ENCODE peak calls at places on chromosomes 3 and 15, in eight cellular contexts. D is cardiac fibroblast; N is brain microvascular endothelial cell; R is MM.1S; P is A549; G is lung; K is PC-3; S is CD8-positive, alpha-beta T cell. E is an unnamed sample.
A peak's percentile ranks its signal among the peaks of the same experiment; 100 is the strongest.

GRCh38 chr15:66703540-66703941 is 1.5 kb downstream of the SMAD6 start:
- DNase-seq in G (no peak), K (peak; percentile 26), N (peak; percentile 22), D (peak; percentile 48), S (no peak), P (no peak), R (peak; percentile 27), E (no peak)

GRCh38 chr3:15983232-15983631 is 185.5 kb upstream of the ANKRD28 start:
- DNase-seq in S (no peak), R (no peak), N (peak; percentile 18), D (peak; percentile 76), G (no peak), K (peak; percentile 43), P (no peak), E (no peak)

GRCh38 chr3:39907981-39908380 is 98.6 kb downstream of the MYRIP start:
- DNase-seq in D (no peak), K (no peak), G (no peak), N (no peak), R (no peak), S (no peak), P (no peak), E (no peak)

GRCh38 chr15:87672309-87672897 is 584.1 kb downstream of the NTRK3 start:
- DNase-seq in S (no peak), R (no peak), K (peak; percentile 38), P (peak; percentile 24), D (peak; percentile 56), G (no peak), N (peak; percentile 34), E (no peak)

GRCh38 chr3:146589899-146590508 is 15.1 kb downstream of the PLSCR5 start:
- DNase-seq in S (no peak), N (peak; percentile 63), G (no peak), K (peak; percentile 73), R (peak; percentile 53), P (peak; percentile 60), D (peak; percentile 78), E (no peak)

GRCh38 chr3:59280113-59280512 is 230.3 kb upstream of the CFAP20DC start:
- DNase-seq in D (no peak), K (peak; percentile 63), R (no peak), S (no peak), P (no peak), G (no peak), N (no peak), E (no peak)

GRCh38 chr3:174846055-174846454 is 13.1 kb upstream of the NAALADL2 start:
- DNase-seq in R (peak; percentile 34), N (no peak), K (no peak), G (no peak), S (no peak), P (no peak), D (no peak), E (no peak)

GRCh38 chr3:152346058-152346457 is 77.3 kb downstream of the MBNL1 start:
- DNase-seq in N (no peak), S (no peak), D (no peak), G (no peak), P (no peak), K (no peak), R (no peak), E (no peak)

GRCh38 chr3:173774275-173774674 is 376.7 kb downstream of the NLGN1 start:
- DNase-seq in K (no peak), R (no peak), D (no peak), S (no peak), N (no peak), G (no peak), P (no peak), E (no peak)

GRCh38 chr3:190105876-190106275 is 14.8 kb downstream of the P3H2 start:
- DNase-seq in S (no peak), K (no peak), R (no peak), P (no peak), D (peak; percentile 31), G (no peak), N (no peak), E (no peak)

GRCh38 chr15:59313703-59314332 is 58.9 kb downstream of the MYO1E start:
- DNase-seq in N (no peak), P (peak; percentile 77), D (peak; percentile 67), S (no peak), K (peak; percentile 90), R (no peak), G (peak; percentile 79), E (peak; percentile 91)

GRCh38 chr15:74733269-74733668 is 7.9 kb upstream of the CYP1A1 start:
- DNase-seq in P (no peak), S (no peak), D (no peak), G (no peak), K (no peak), N (no peak), R (no peak), E (no peak)

GRCh38 chr3:110165344-110165743 is 828.0 kb upstream of the DPPA4 start:
- DNase-seq in K (peak; percentile 33), P (peak; percentile 31), R (no peak), S (no peak), G (no peak), D (peak; percentile 8), N (no peak), E (no peak)

GRCh38 chr15:89783111-89783860 is 7.2 kb downstream of the MESP2 start:
- DNase-seq in D (peak; percentile 37), P (no peak), G (no peak), S (no peak), K (no peak), N (no peak), R (no peak), E (no peak)

GRCh38 chr3:36907911-36908646 is 36.8 kb downstream of the TRANK1 start:
- DNase-seq in N (peak; percentile 52), G (peak; percentile 45), D (peak; percentile 80), R (peak; percentile 76), P (peak; percentile 66), K (peak; percentile 65), S (peak; percentile 60), E (peak; percentile 70)

GRCh38 chr15:98923159-98923558 is 84.4 kb downstream of the PGPEP1L start:
- DNase-seq in R (no peak), P (no peak), N (no peak), K (no peak), S (no peak), G (no peak), D (no peak), E (no peak)

GRCh38 chr3:157128771-157129671 is 30.9 kb downstream of the CCNL1 start:
- DNase-seq in S (peak; percentile 31), G (no peak), K (peak; percentile 82), R (no peak), D (peak; percentile 60), N (peak; percentile 57), P (peak; percentile 38), E (no peak)

GRCh38 chr15:84741151-84741550 is 7.2 kb upstream of the ZNF592 start:
- DNase-seq in R (peak; percentile 51), G (no peak), D (no peak), P (no peak), N (no peak), K (no peak), S (no peak), E (no peak)

GRCh38 chr3:155871746-155872158 is 1.3 kb downstream of the GMPS start:
- DNase-seq in P (no peak), R (no peak), G (no peak), D (no peak), S (no peak), K (no peak), N (no peak), E (no peak)

GRCh38 chr3:7264196-7264526 is 403.2 kb downstream of the GRM7 start:
- DNase-seq in P (no peak), K (no peak), G (no peak), D (no peak), R (no peak), N (no peak), S (no peak), E (no peak)

GRCh38 chr3:29486087-29486486 is 205.2 kb downstream of the RBMS3 start:
- DNase-seq in N (peak; percentile 18), R (no peak), S (no peak), P (peak; percentile 87), K (peak; percentile 88), D (peak; percentile 92), G (no peak), E (no peak)

GRCh38 chr15:40929730-40930429 is 740 bp downstream of the DLL4 start:
- DNase-seq in K (peak; percentile 51), R (no peak), N (peak; percentile 35), G (peak; percentile 59), D (peak; percentile 60), P (peak; percentile 56), S (no peak), E (no peak)

GRCh38 chr15:79916424-79916823 is 19.6 kb upstream of the MTHFS start:
- DNase-seq in P (no peak), S (no peak), K (no peak), G (no peak), R (no peak), D (no peak), N (no peak), E (no peak)
- H3K4me3 ChIP-seq in P (no peak overlapping the region), S (no peak overlapping the region), K (no peak overlapping the region), G (no peak overlapping the region), R (no peak overlapping the region), D (no peak overlapping the region), N (no peak overlapping the region), E (no peak overlapping the region)

GRCh38 chr15:70014311-70014707 is 83.4 kb downstream of the TLE3 start:
- DNase-seq in S (no peak), N (no peak), K (no peak), P (no peak), D (no peak), R (no peak), G (no peak), E (no peak)
- H3K4me3 ChIP-seq in S (no peak overlapping the region), N (no peak overlapping the region), K (no peak overlapping the region), P (no peak overlapping the region), D (no peak overlapping the region), R (no peak overlapping the region), G (no peak overlapping the region), E (no peak overlapping the region)

GRCh38 chr3:9951962-9952805 is at the start of gene PRRT3:
- DNase-seq in G (no peak), S (peak; percentile 26), P (peak; percentile 38), N (peak; percentile 29), K (peak; percentile 58), D (peak; percentile 43), R (peak; percentile 59), E (no peak)
- H3K4me3 ChIP-seq in G (peak within 1 kb of the TSS; percentile 51), S (peak within 1 kb of the TSS; percentile 58), P (peak within 1 kb of the TSS; percentile 42), N (peak within 1 kb of the TSS; percentile 60), K (peak within 1 kb of the TSS; percentile 73), D (peak within 1 kb of the TSS; percentile 71), R (peak within 1 kb of the TSS; percentile 82), E (peak within 1 kb of the TSS; percentile 57)

DNA sequence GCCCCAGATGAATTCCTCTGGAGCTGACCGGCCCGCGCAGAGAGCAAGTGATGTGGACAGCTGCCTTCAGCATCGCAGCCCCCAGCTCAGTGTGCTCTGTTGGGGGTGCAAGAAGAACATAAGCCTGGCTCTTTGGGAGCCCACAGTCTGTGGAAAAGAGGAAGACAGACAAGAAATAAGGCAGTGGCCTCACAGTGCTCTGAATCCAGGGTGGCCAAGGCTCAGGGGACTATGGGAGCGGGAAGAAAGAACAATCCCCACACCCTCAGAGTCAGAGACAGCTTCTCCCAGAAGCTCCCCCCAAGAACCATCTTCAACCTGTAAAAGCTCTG is 277 bp upstream of the HDDC3 start:
- DNase-seq in G (no peak), N (no peak), R (no peak), K (no peak), D (no peak), S (no peak), P (no peak), E (no peak)
- H3K4me3 ChIP-seq in G (no peak overlapping the region), N (no peak overlapping the region), R (peak overlapping the region; percentile 80), K (peak overlapping the region; percentile 87), D (peak overlapping the region; percentile 83), S (peak overlapping the region; percentile 95), P (no peak overlapping the region), E (peak overlapping the region; percentile 69)

E was measured in tibial artery.